ENCODE peak calls at places on chromosomes 3 and 15, in five cellular contexts. R is NCI-H510A treated with DMSO at 0.1 percent for 48 hours; C is HT1080; W is AG09309; F is activated CD8-positive, alpha-beta memory T cell treated with anti-CD3 and anti-CD28 coated beads, Interleukin-2, amount 10 ng/mL, durations not matched to agents 7 days and 5 days. J is an unnamed sample.

GRCh38 chr3:46721009-46721408 is 3.3 kb upstream of the PRSS50 start:
- DNase-seq in R (no peak), C (no peak), W (no peak), F (no peak), J (no peak)

GRCh38 chr15:39756806-39757522 is 25.7 kb downstream of the FSIP1 start:
- DNase-seq in R (peak; percentile 35), C (peak; percentile 52), W (peak; percentile 55), F (no peak), J (peak; percentile 70)

GRCh38 chr3:172388412-172389078 is 59.7 kb downstream of the GHSR start:
- DNase-seq in R (no peak), C (no peak), W (no peak), F (no peak), J (no peak)

GRCh38 chr3:139836656-139837464 is 98.1 kb upstream of the CLSTN2 start:
- DNase-seq in R (peak; percentile 39), C (no peak), W (no peak), F (no peak), J (no peak)

GRCh38 chr3:150737874-150738679 is 24.9 kb downstream of the SIAH2 start:
- DNase-seq in R (no peak), C (peak; percentile 79), W (no peak), F (peak; percentile 57), J (no peak)

GRCh38 chr3:112793311-112794081 is 53.2 kb downstream of the CD200R1L start:
- DNase-seq in R (no peak), C (peak; percentile 25), W (no peak), F (no peak), J (no peak)

GRCh38 chr3:69855436-69856162 is 116.3 kb downstream of the MITF start:
- DNase-seq in R (no peak), C (peak; percentile 29), W (no peak), F (no peak), J (peak; percentile 23)

GRCh38 chr15:72927451-72927850 is 124.8 kb upstream of the NEO1 start:
- DNase-seq in R (no peak), C (no peak), W (no peak), F (no peak), J (no peak)

GRCh38 chr3:148089171-148089570 is 608.5 kb upstream of the AGTR1 start:
- DNase-seq in R (no peak), C (peak; percentile 30), W (no peak), F (no peak), J (no peak)

GRCh38 chr3:185959609-185960517 is 22.0 kb upstream of the TRA2B start:
- DNase-seq in R (peak; percentile 85), C (peak; percentile 93), W (peak; percentile 67), F (no peak), J (peak; percentile 20)

GRCh38 chr3:24496529-24497482 is 2.2 kb upstream of the THRB start:
- DNase-seq in R (no peak), C (peak; percentile 45), W (peak; percentile 29), F (no peak), J (peak; percentile 92)